ENCODE peak calls at places on chromosomes 5 and 9, in five cellular contexts. Z is stimulated activated CD4-positive, alpha-beta T cell treated with anti-CD3 and anti-CD28 coated beads, Interleukin-2, amount 100 ng/mL, for 48 hours; S is cardiac fibroblast; R is cerebellar cortex; K is T-helper 9 cell. N is an unnamed sample.

GRCh38 chr5:92687793-92688467 is 893.1 kb downstream of the NR2F1-AS1 start:
- DNase-seq in Z (no peak), R (peak), K (no peak), S (peak), N (peak)

GRCh38 chr9:89463986-89464901 is 33.7 kb downstream of the SEMA4D start:
- DNase-seq in S (no peak), K (peak), Z (peak), R (no peak), N (no peak)

GRCh38 chr5:83244516-83244915 is 167.2 kb downstream of the XRCC4 start:
- DNase-seq in Z (no peak), R (no peak), S (no peak), K (no peak), N (no peak)

GRCh38 chr9:37410969-37411785 is 11.3 kb upstream of the GRHPR start:
- DNase-seq in Z (peak), R (peak), S (peak), K (no peak), N (no peak)

GRCh38 chr5:39024005-39024404 is 50.2 kb downstream of the RICTOR start:
- DNase-seq in Z (no peak), K (no peak), R (peak), S (no peak), N (no peak)

GRCh38 chr5:11252523-11252922 is 491.5 kb upstream of the DAP start:
- DNase-seq in K (no peak), S (no peak), R (no peak), Z (no peak), N (no peak)

GRCh38 chr9:21440139-21440538 is at the start of gene IFNA1:
- DNase-seq in R (no peak), S (no peak), K (no peak), Z (no peak), N (no peak)

GRCh38 chr5:81021486-81021885 is 61.3 kb downstream of the RASGRF2 start:
- DNase-seq in S (no peak), R (no peak), Z (no peak), K (no peak), N (peak)

GRCh38 chr9:35962126-35962906 is 4.4 kb upstream of the OR2S2 start:
- DNase-seq in Z (no peak), K (no peak), R (peak), S (peak), N (no peak)

GRCh38 chr5:7904170-7904569 is 35.2 kb downstream of the MTRR start:
- DNase-seq in S (peak), Z (no peak), K (no peak), R (no peak), N (no peak)

GRCh38 chr5:15819617-15820016 is 319.6 kb downstream of the FBXL7 start:
- DNase-seq in K (no peak), S (no peak), Z (no peak), R (no peak), N (no peak)

N was measured in pons.